ENCODE peak calls at places on chromosomes 3 and 15, in six cellular contexts. U is hypothalamus, K is endodermal cell, Q is breast epithelium, T is EL, E is AG04450. A is an unnamed sample.
A peak's percentile ranks its signal among the peaks of the same experiment; 100 is the strongest.

GRCh38 chr3:99872633-99873254 is 55.1 kb downstream of the CMSS1 start:
- DNase-seq in U (no peak), T (no peak), Q (no peak), K (no peak), E (no peak), A (peak; percentile 60)

GRCh38 chr3:53525765-53526761 is 31.7 kb downstream of the CACNA1D start:
- DNase-seq in E (no peak), Q (no peak), K (no peak), T (no peak), U (no peak), A (peak; percentile 3)

GRCh38 chr15:48017747-48018146 is 103.0 kb upstream of the SLC24A5 start:
- DNase-seq in Q (no peak), T (no peak), E (no peak), K (no peak), U (no peak), A (no peak)

GRCh38 chr15:88003928-88004327 is 252.6 kb downstream of the NTRK3 start:
- DNase-seq in U (no peak), Q (no peak), E (no peak), T (no peak), K (peak; percentile 58), A (no peak)

GRCh38 chr3:171457263-171458055 is 2.7 kb downstream of the TNIK start:
- DNase-seq in K (peak; percentile 62), U (no peak), Q (no peak), E (no peak), T (no peak), A (no peak)

GRCh38 chr3:88334187-88334868 is 184.6 kb downstream of the C3orf38 start:
- DNase-seq in Q (no peak), E (no peak), T (no peak), U (no peak), K (no peak), A (no peak)

GRCh38 chr3:116667791-116668190 is 41.8 kb upstream of the TUSC7 start:
- DNase-seq in U (no peak), T (no peak), Q (no peak), K (no peak), E (no peak), A (no peak)

GRCh38 chr3:76756578-76756977 is 283.3 kb upstream of the ROBO2 start:
- DNase-seq in T (no peak), K (no peak), Q (no peak), U (no peak), E (no peak), A (no peak)

GRCh38 chr3:63927623-63928280 is 15.6 kb upstream of the SCAANT1 start:
- DNase-seq in Q (no peak), T (no peak), E (no peak), U (no peak), K (no peak), A (no peak)

GRCh38 chr3:120481056-120481455 is 30.3 kb upstream of the FSTL1 start:
- DNase-seq in Q (no peak), U (no peak), E (no peak), K (no peak), T (no peak), A (no peak)

GRCh38 chr3:107962946-107963345 is 127.9 kb downstream of the CD47 start:
- DNase-seq in E (no peak), U (no peak), K (no peak), Q (no peak), T (no peak), A (no peak)

GRCh38 chr3:105827101-105827634 is 41.6 kb downstream of the CBLB start:
- DNase-seq in K (no peak), E (no peak), Q (no peak), T (no peak), U (no peak), A (no peak)

GRCh38 chr3:151841801-151842200 is 27.9 kb downstream of the AADAC start:
- DNase-seq in U (no peak), E (no peak), Q (no peak), T (peak; percentile 56), K (no peak), A (peak; percentile 66)

GRCh38 chr15:43285609-43286037 is 18.9 kb upstream of the TGM5 start:
- DNase-seq in Q (no peak), K (peak; percentile 79), E (peak; percentile 36), U (no peak), T (peak; percentile 69), A (peak; percentile 73)

GRCh38 chr3:59771760-59772159 is 721.9 kb upstream of the CFAP20DC start:
- DNase-seq in T (peak; percentile 86), Q (no peak), U (no peak), E (peak; percentile 69), K (no peak), A (peak; percentile 95)